ENCODE peak calls at places on chromosomes 4 and X, in nine cellular contexts. W is PC-9; Q is nephron progenitor cell; S is NCI-H1417; J is activated CD4-positive, CD25-positive, alpha-beta regulatory T cell; Z is MV-4-11; O is left colon; T is CD4-positive, alpha-beta T cell; X is spleen. Y is an unnamed sample.

GRCh38 chr4:173717581-173717980 is 187.6 kb upstream of the HAND2 start:
- DNase-seq in X (no peak), Q (no peak), S (no peak), W (no peak), Z (no peak), T (no peak), O (no peak), J (no peak), Y (no peak)

GRCh38 chrX:106931831-106932491 is 11.8 kb downstream of the CLDN2 start:
- DNase-seq in W (no peak), Q (no peak), T (no peak), X (no peak), S (no peak), J (no peak), O (no peak), Z (no peak), Y (no peak)

GRCh38 chrX:110914281-110914680 is 118.7 kb upstream of the CHRDL1 start:
- DNase-seq in W (no peak), T (no peak), Z (no peak), S (no peak), X (no peak), J (no peak), Q (no peak), O (no peak), Y (no peak)

GRCh38 chr4:26936284-26937065 is 75.8 kb downstream of the STIM2 start:
- DNase-seq in T (no peak), W (no peak), Z (peak), Q (no peak), S (no peak), X (peak), O (no peak), J (no peak), Y (no peak)

GRCh38 chr4:65669008-65669971 is 999 bp downstream of the EPHA5 start:
- DNase-seq in S (no peak), Q (peak), T (no peak), X (peak), W (no peak), Z (no peak), J (no peak), O (no peak), Y (no peak)

GRCh38 chrX:49077941-49078340 is 1.7 kb downstream of the WDR45 start:
- DNase-seq in Z (no peak), X (no peak), Q (no peak), J (no peak), S (no peak), W (no peak), O (no peak), T (no peak), Y (no peak)

GRCh38 chrX:151713859-151714258 is 2.0 kb upstream of the FATE1 start:
- DNase-seq in X (no peak), T (no peak), S (peak), Z (no peak), J (no peak), W (peak), Q (peak), O (no peak), Y (no peak)

GRCh38 chrX:145715641-145716138 is 101.9 kb upstream of the SLITRK2 start:
- DNase-seq in X (no peak), O (no peak), Z (no peak), S (no peak), W (no peak), Q (no peak), J (no peak), T (no peak), Y (no peak)

Y was measured in BJ.